ENCODE peak calls at places on chromosomes 2 and 18, in ten cellular contexts. One of them, this sample, is unnamed.
A peak's percentile ranks its signal among the peaks of the same experiment; 100 is the strongest.

GRCh38 chr2:1210352-1210751 is 202.9 kb upstream of the TPO start:
- DNase-seq in adrenal gland: no peak
- DNase-seq in A549: no peak
- DNase-seq in mammary epithelial cell: no peak
- DNase-seq in left lung: no peak
- DNase-seq in neural progenitor cell: no peak
- DNase-seq in heart right ventricle: no peak
- DNase-seq in body of pancreas: no peak
- DNase-seq in HL-60: no peak
- DNase-seq in foreskin keratinocyte: no peak
- DNase-seq in this sample: no peak

GRCh38 chr2:133571249-133571648 is 3.0 kb upstream of the NCKAP5 start:
- DNase-seq in adrenal gland: no peak
- DNase-seq in A549: no peak
- DNase-seq in mammary epithelial cell: no peak
- DNase-seq in left lung: no peak
- DNase-seq in neural progenitor cell: no peak
- DNase-seq in heart right ventricle: no peak
- DNase-seq in body of pancreas: no peak
- DNase-seq in HL-60: no peak
- DNase-seq in foreskin keratinocyte: no peak
- DNase-seq in this sample: no peak

GRCh38 chr2:238596571-238597551 is 170.1 kb downstream of the ASB1 start:
- DNase-seq in adrenal gland: peak; percentile 88
- DNase-seq in A549: peak; percentile 95
- DNase-seq in mammary epithelial cell: peak; percentile 84
- DNase-seq in left lung: peak; percentile 63
- DNase-seq in neural progenitor cell: no peak
- DNase-seq in heart right ventricle: peak; percentile 51
- DNase-seq in body of pancreas: peak; percentile 33
- DNase-seq in HL-60: no peak
- DNase-seq in foreskin keratinocyte: peak; percentile 79
- DNase-seq in this sample: peak; percentile 94

GRCh38 chr2:173251225-173251624 is 103.4 kb upstream of the CDCA7 start:
- DNase-seq in adrenal gland: no peak
- DNase-seq in A549: no peak
- DNase-seq in mammary epithelial cell: no peak
- DNase-seq in left lung: no peak
- DNase-seq in neural progenitor cell: no peak
- DNase-seq in heart right ventricle: no peak
- DNase-seq in body of pancreas: no peak
- DNase-seq in HL-60: no peak
- DNase-seq in foreskin keratinocyte: no peak
- DNase-seq in this sample: no peak

GRCh38 chr2:216557820-216558219 is 59.2 kb downstream of the RPL37A start:
- DNase-seq in adrenal gland: no peak
- DNase-seq in A549: no peak
- DNase-seq in mammary epithelial cell: no peak
- DNase-seq in left lung: no peak
- DNase-seq in neural progenitor cell: peak; percentile 36
- DNase-seq in heart right ventricle: no peak
- DNase-seq in body of pancreas: no peak
- DNase-seq in HL-60: no peak
- DNase-seq in foreskin keratinocyte: no peak
- DNase-seq in this sample: no peak

GRCh38 chr18:51135795-51136194 is 61.7 kb downstream of the MEX3C start:
- DNase-seq in adrenal gland: no peak
- DNase-seq in A549: peak; percentile 15
- DNase-seq in mammary epithelial cell: no peak
- DNase-seq in left lung: no peak
- DNase-seq in neural progenitor cell: no peak
- DNase-seq in heart right ventricle: no peak
- DNase-seq in body of pancreas: no peak
- DNase-seq in HL-60: no peak
- DNase-seq in foreskin keratinocyte: no peak
- DNase-seq in this sample: no peak

GRCh38 chr2:97662895-97663625 is 784 bp downstream of the ACTR1B start:
- DNase-seq in adrenal gland: peak; percentile 90
- DNase-seq in A549: peak; percentile 64
- DNase-seq in mammary epithelial cell: peak; percentile 78
- DNase-seq in left lung: peak; percentile 85
- DNase-seq in neural progenitor cell: peak; percentile 89
- DNase-seq in heart right ventricle: peak; percentile 77
- DNase-seq in body of pancreas: peak; percentile 69
- DNase-seq in HL-60: peak; percentile 83
- DNase-seq in foreskin keratinocyte: peak; percentile 56
- DNase-seq in this sample: peak; percentile 82

GRCh38 chr18:60543646-60544045 is 171.1 kb upstream of the MC4R start:
- DNase-seq in adrenal gland: no peak
- DNase-seq in A549: no peak
- DNase-seq in mammary epithelial cell: no peak
- DNase-seq in left lung: no peak
- DNase-seq in neural progenitor cell: no peak
- DNase-seq in heart right ventricle: no peak
- DNase-seq in body of pancreas: no peak
- DNase-seq in HL-60: no peak
- DNase-seq in foreskin keratinocyte: no peak
- DNase-seq in this sample: no peak

GRCh38 chr2:9655441-9656269 is 24.9 kb upstream of the YWHAQ start:
- DNase-seq in adrenal gland: peak; percentile 57
- DNase-seq in A549: peak; percentile 73
- DNase-seq in mammary epithelial cell: peak; percentile 92
- DNase-seq in left lung: no peak
- DNase-seq in neural progenitor cell: no peak
- DNase-seq in heart right ventricle: no peak
- DNase-seq in body of pancreas: no peak
- DNase-seq in HL-60: no peak
- DNase-seq in foreskin keratinocyte: no peak
- DNase-seq in this sample: no peak

GRCh38 chr2:9657083-9657482 is 26.3 kb upstream of the YWHAQ start:
- DNase-seq in adrenal gland: peak; percentile 60
- DNase-seq in A549: no peak
- DNase-seq in mammary epithelial cell: no peak
- DNase-seq in left lung: no peak
- DNase-seq in neural progenitor cell: no peak
- DNase-seq in heart right ventricle: no peak
- DNase-seq in body of pancreas: no peak
- DNase-seq in HL-60: no peak
- DNase-seq in foreskin keratinocyte: no peak
- DNase-seq in this sample: no peak

GRCh38 chr2:9656270-9656766 is 25.5 kb upstream of the YWHAQ start:
- DNase-seq in adrenal gland: peak; percentile 70
- DNase-seq in A549: peak; percentile 90
- DNase-seq in mammary epithelial cell: peak; percentile 96
- DNase-seq in left lung: no peak
- DNase-seq in neural progenitor cell: peak; percentile 49
- DNase-seq in heart right ventricle: no peak
- DNase-seq in body of pancreas: no peak
- DNase-seq in HL-60: peak; percentile 7
- DNase-seq in foreskin keratinocyte: peak; percentile 75
- DNase-seq in this sample: peak; percentile 92

GRCh38 chr2:9658972-9659371 is 28.2 kb upstream of the YWHAQ start:
- DNase-seq in adrenal gland: no peak
- DNase-seq in A549: peak; percentile 65
- DNase-seq in mammary epithelial cell: peak; percentile 88
- DNase-seq in left lung: no peak
- DNase-seq in neural progenitor cell: no peak
- DNase-seq in heart right ventricle: no peak
- DNase-seq in body of pancreas: no peak
- DNase-seq in HL-60: no peak
- DNase-seq in foreskin keratinocyte: peak; percentile 84
- DNase-seq in this sample: peak; percentile 73

DNA sequence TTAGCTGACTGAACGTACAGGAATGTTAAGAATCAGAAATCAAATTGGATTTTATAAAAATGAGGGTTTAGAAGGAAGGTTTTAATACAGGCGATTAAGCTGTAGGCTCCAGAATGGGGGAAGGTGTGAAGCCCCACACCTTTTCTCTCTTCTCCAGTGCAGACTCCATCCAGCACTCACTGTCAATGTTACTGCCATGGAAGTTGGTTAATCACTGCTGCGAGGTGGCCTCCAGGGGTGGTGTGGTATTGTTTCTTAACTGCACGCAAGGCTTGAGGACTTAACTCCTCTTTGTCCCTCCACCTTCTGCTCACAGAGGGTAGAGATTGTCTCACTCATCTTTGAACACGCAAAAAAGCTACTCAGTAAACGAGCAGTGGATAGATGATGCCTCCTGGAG is 26.9 kb upstream of the YWHAQ start:
- DNase-seq in adrenal gland: no peak
- DNase-seq in A549: peak; percentile 41
- DNase-seq in mammary epithelial cell: no peak
- DNase-seq in left lung: no peak
- DNase-seq in neural progenitor cell: no peak
- DNase-seq in heart right ventricle: no peak
- DNase-seq in body of pancreas: no peak
- DNase-seq in HL-60: no peak
- DNase-seq in foreskin keratinocyte: no peak
- DNase-seq in this sample: no peak
- TF ChIP-seq CTCF in adrenal gland: no peak
- TF ChIP-seq CTCF in A549: no peak
- TF ChIP-seq CTCF in mammary epithelial cell: no peak
- TF ChIP-seq CTCF in left lung: no peak
- TF ChIP-seq CTCF in neural progenitor cell: no peak
- TF ChIP-seq CTCF in heart right ventricle: no peak
- TF ChIP-seq CTCF in body of pancreas: no peak
- TF ChIP-seq CTCF in HL-60: no peak
- TF ChIP-seq CTCF in foreskin keratinocyte: no peak
- TF ChIP-seq CTCF in this sample: no peak

DNA sequence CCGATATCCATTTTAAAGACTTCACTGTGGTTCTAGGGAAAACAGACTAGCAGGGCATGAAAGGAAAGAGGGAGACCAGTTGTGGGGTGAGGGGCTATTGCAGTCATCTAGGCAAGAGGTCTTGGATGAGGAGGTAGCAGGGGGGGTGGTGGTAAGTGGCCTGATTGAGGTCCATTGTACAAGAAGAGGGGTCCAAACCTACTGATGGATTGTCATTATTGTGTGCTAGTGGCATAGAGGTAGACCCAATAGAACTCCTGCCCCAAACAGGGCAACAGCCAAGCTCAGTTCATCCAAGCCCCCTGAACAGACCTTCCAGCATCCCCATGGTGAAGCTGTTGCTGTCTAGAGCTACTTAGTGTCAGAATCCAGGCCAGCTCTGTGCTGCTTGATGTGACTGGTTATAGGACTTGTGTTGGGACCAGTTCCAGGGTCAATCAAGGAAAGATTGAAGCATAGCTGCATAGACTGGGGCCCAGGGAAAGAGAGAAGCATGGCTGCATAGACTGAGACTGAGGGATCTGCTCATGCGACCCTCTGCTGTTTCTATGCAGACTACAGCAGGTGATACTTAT is 7.0 kb downstream of the ASAP2 start:
- DNase-seq in adrenal gland: no peak
- DNase-seq in A549: no peak
- DNase-seq in mammary epithelial cell: no peak
- DNase-seq in left lung: no peak
- DNase-seq in neural progenitor cell: no peak
- DNase-seq in heart right ventricle: no peak
- DNase-seq in body of pancreas: no peak
- DNase-seq in HL-60: no peak
- DNase-seq in foreskin keratinocyte: no peak
- DNase-seq in this sample: no peak
- H3K27ac ChIP-seq in adrenal gland: no peak overlapping the region
- H3K27ac ChIP-seq in A549: no peak overlapping the region
- H3K27ac ChIP-seq in mammary epithelial cell: no peak overlapping the region
- H3K27ac ChIP-seq in left lung: no peak overlapping the region
- H3K27ac ChIP-seq in neural progenitor cell: no peak overlapping the region
- H3K27ac ChIP-seq in heart right ventricle: peak overlapping the region; percentile 89
- H3K27ac ChIP-seq in body of pancreas: no peak overlapping the region
- H3K27ac ChIP-seq in HL-60: no peak overlapping the region
- H3K27ac ChIP-seq in foreskin keratinocyte: no peak overlapping the region
- H3K27ac ChIP-seq in this sample: peak overlapping the region; percentile 49

GRCh38 chr2:235866373-235866772 is 301.8 kb downstream of the GBX2 start:
- DNase-seq in adrenal gland: no peak
- DNase-seq in A549: no peak
- DNase-seq in mammary epithelial cell: no peak
- DNase-seq in left lung: no peak
- DNase-seq in neural progenitor cell: no peak
- DNase-seq in heart right ventricle: no peak
- DNase-seq in body of pancreas: no peak
- DNase-seq in HL-60: no peak
- DNase-seq in foreskin keratinocyte: no peak
- DNase-seq in this sample: no peak

GRCh38 chr2:235868224-235868623 is 300.0 kb downstream of the GBX2 start:
- DNase-seq in adrenal gland: no peak
- DNase-seq in A549: no peak
- DNase-seq in mammary epithelial cell: no peak
- DNase-seq in left lung: no peak
- DNase-seq in neural progenitor cell: peak; percentile 20
- DNase-seq in heart right ventricle: no peak
- DNase-seq in body of pancreas: no peak
- DNase-seq in HL-60: no peak
- DNase-seq in foreskin keratinocyte: no peak
- DNase-seq in this sample: no peak

GRCh38 chr2:235870515-235870914 is 297.7 kb downstream of the GBX2 start:
- DNase-seq in adrenal gland: no peak
- DNase-seq in A549: no peak
- DNase-seq in mammary epithelial cell: no peak
- DNase-seq in left lung: no peak
- DNase-seq in neural progenitor cell: no peak
- DNase-seq in heart right ventricle: no peak
- DNase-seq in body of pancreas: no peak
- DNase-seq in HL-60: no peak
- DNase-seq in foreskin keratinocyte: no peak
- DNase-seq in this sample: no peak

GRCh38 chr2:235864746-235865535 is 303.2 kb downstream of the GBX2 start:
- DNase-seq in adrenal gland: no peak
- DNase-seq in A549: no peak
- DNase-seq in mammary epithelial cell: no peak
- DNase-seq in left lung: no peak
- DNase-seq in neural progenitor cell: peak; percentile 55
- DNase-seq in heart right ventricle: no peak
- DNase-seq in body of pancreas: no peak
- DNase-seq in HL-60: no peak
- DNase-seq in foreskin keratinocyte: no peak
- DNase-seq in this sample: no peak

GRCh38 chr2:235868645-235869044 is 299.5 kb downstream of the GBX2 start:
- DNase-seq in adrenal gland: no peak
- DNase-seq in A549: no peak
- DNase-seq in mammary epithelial cell: no peak
- DNase-seq in left lung: no peak
- DNase-seq in neural progenitor cell: no peak
- DNase-seq in heart right ventricle: no peak
- DNase-seq in body of pancreas: no peak
- DNase-seq in HL-60: no peak
- DNase-seq in foreskin keratinocyte: no peak
- DNase-seq in this sample: no peak
- TF ChIP-seq CTCF in adrenal gland: no peak
- TF ChIP-seq CTCF in A549: no peak
- TF ChIP-seq CTCF in mammary epithelial cell: no peak
- TF ChIP-seq CTCF in left lung: no peak
- TF ChIP-seq CTCF in neural progenitor cell: no peak
- TF ChIP-seq CTCF in heart right ventricle: no peak
- TF ChIP-seq CTCF in body of pancreas: no peak
- TF ChIP-seq CTCF in HL-60: no peak
- TF ChIP-seq CTCF in foreskin keratinocyte: no peak
- TF ChIP-seq CTCF in this sample: no peak

DNA sequence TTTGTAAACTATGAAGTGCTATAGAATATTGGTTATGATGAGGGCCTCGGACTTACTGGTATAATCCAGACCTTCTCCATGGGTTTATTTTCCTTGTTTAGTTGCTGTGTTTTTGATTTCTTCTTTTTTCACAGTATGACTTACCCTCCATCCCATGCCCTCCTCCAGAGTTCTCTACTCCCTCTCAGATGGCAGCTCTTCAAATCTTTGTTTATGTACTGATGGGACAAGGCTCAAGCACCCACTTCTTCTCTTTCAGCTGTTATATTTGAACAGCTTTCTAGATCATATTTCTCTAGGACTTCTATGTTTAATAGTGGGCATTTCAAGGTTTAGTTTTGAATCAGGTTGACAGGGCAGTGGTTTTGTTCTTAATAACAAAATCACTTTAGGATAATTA is 43.9 kb downstream of the CLIP4 start:
- DNase-seq in adrenal gland: no peak
- DNase-seq in A549: no peak
- DNase-seq in mammary epithelial cell: no peak
- DNase-seq in left lung: no peak
- DNase-seq in neural progenitor cell: no peak
- DNase-seq in heart right ventricle: no peak
- DNase-seq in body of pancreas: no peak
- DNase-seq in HL-60: no peak
- DNase-seq in foreskin keratinocyte: no peak
- DNase-seq in this sample: no peak
- H3K27ac ChIP-seq in adrenal gland: no peak overlapping the region
- H3K27ac ChIP-seq in A549: no peak overlapping the region
- H3K27ac ChIP-seq in mammary epithelial cell: no peak overlapping the region
- H3K27ac ChIP-seq in left lung: no peak overlapping the region
- H3K27ac ChIP-seq in neural progenitor cell: no peak overlapping the region
- H3K27ac ChIP-seq in heart right ventricle: no peak overlapping the region
- H3K27ac ChIP-seq in body of pancreas: no peak overlapping the region
- H3K27ac ChIP-seq in HL-60: no peak overlapping the region
- H3K27ac ChIP-seq in foreskin keratinocyte: no peak overlapping the region
- H3K27ac ChIP-seq in this sample: no peak overlapping the region